ENCODE peak calls at places on chromosomes 13 and 19, in four cellular contexts. J is transverse colon, P is gastrocnemius medialis, N is neural progenitor cell. R is an unnamed sample.

GRCh38 chr19:34804115-34804514 is 31.1 kb upstream of the ZNF599 start:
- DNase-seq in J (no peak), P (no peak), N (no peak), R (no peak)

GRCh38 chr13:84684048-84684662 is 801.9 kb upstream of the SLITRK1 start:
- DNase-seq in J (no peak), P (no peak), N (no peak), R (no peak)

GRCh38 chr13:26619321-26619720 is 61.8 kb downstream of the WASF3 start:
- DNase-seq in J (no peak), P (no peak), N (no peak), R (no peak)

GRCh38 chr19:13899393-13899792 is 6.5 kb downstream of the BRME1 start:
- DNase-seq in J (peak; percentile 57), P (no peak), N (no peak), R (no peak)

GRCh38 chr13:24223341-24224231 is 63.1 kb downstream of the SPATA13 start:
- DNase-seq in J (no peak), P (no peak), N (no peak), R (no peak)

GRCh38 chr13:82747331-82747730 is 1134.9 kb downstream of the SLITRK1 start:
- DNase-seq in J (no peak), P (no peak), N (peak; percentile 78), R (no peak)

GRCh38 chr13:44810067-44810840 is 179.0 kb downstream of the NUFIP1 start:
- DNase-seq in J (peak; percentile 46), P (peak; percentile 28), N (no peak), R (peak; percentile 65)

GRCh38 chr13:29958476-29958875 is 108.1 kb upstream of the UBL3 start:
- DNase-seq in J (no peak), P (no peak), N (no peak), R (no peak)

GRCh38 chr19:47331931-47332547 is at the start of gene C5AR2:
- DNase-seq in J (no peak), P (no peak), N (no peak), R (peak; percentile 52)

GRCh38 chr13:98822238-98822606 is 69.8 kb upstream of the SLC15A1 start:
- DNase-seq in J (no peak), P (no peak), N (no peak), R (no peak)

GRCh38 chr13:72504026-72504925 is 223.2 kb downstream of the MZT1 start:
- DNase-seq in J (no peak), P (no peak), N (peak; percentile 21), R (no peak)

GRCh38 chr13:92967923-92968322 is 258.7 kb upstream of the GPC6 start:
- DNase-seq in J (no peak), P (no peak), N (peak; percentile 2), R (no peak)

GRCh38 chr19:48194041-48194871 is 23.8 kb downstream of the ZSWIM9 start:
- DNase-seq in J (no peak), P (no peak), N (peak; percentile 48), R (no peak)

GRCh38 chr13:110419946-110420345 is 112.9 kb downstream of the COL4A2 start:
- DNase-seq in J (no peak), P (no peak), N (no peak), R (no peak)

GRCh38 chr19:46052896-46053295 is 12.1 kb upstream of the IGFL4 start:
- DNase-seq in J (no peak), P (no peak), N (no peak), R (no peak)

DNA sequence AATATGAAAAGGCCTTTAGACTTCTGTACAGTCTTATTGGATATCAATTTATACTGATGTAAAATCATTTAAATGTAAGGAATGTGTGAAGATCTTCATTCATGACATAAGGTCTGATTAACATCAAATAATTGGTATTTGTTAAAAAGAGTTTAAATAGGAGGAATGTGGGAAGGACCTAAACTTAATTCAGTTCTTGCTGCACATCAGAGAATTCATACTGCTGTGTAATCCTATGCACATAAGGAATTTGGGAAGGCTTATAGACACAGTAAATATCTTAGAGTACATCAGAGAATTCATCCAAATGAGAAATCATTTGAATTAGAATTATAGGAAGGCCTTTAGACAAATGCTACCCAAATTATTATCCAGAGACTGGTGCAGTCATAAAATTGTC is 21.7 kb downstream of the ZNF283 start:
- DNase-seq in J (no peak), P (no peak), N (no peak), R (no peak)
- H3K9me3 ChIP-seq in J (peaks cover 99% of the 10 kb centered on the region), P (peaks cover 40% of the 10 kb centered on the region), N (peaks cover 26% of the 10 kb centered on the region), R (peaks cover 13% of the 10 kb centered on the region)

GRCh38 chr13:59690857-59691500 is 472.7 kb downstream of the DIAPH3 start:
- DNase-seq in J (no peak), P (no peak), N (no peak), R (no peak)
- H3K4me1 ChIP-seq in J (no peaks in the 10 kb centered on the region), P (no peaks in the 10 kb centered on the region), N (peaks cover 41% of the 10 kb centered on the region), R (no peaks in the 10 kb centered on the region)

GRCh38 chr13:73971481-73971880 is 162.7 kb downstream of the KLF12 start:
- DNase-seq in J (no peak), P (no peak), N (no peak), R (no peak)

GRCh38 chr13:73975767-73976166 is 158.4 kb downstream of the KLF12 start:
- DNase-seq in J (no peak), P (no peak), N (no peak), R (no peak)

GRCh38 chr13:73973156-73973555 is 161.0 kb downstream of the KLF12 start:
- DNase-seq in J (no peak), P (no peak), N (no peak), R (no peak)

GRCh38 chr13:73970413-73971055 is 163.7 kb downstream of the KLF12 start:
- DNase-seq in J (no peak), P (no peak), N (no peak), R (no peak)

DNA sequence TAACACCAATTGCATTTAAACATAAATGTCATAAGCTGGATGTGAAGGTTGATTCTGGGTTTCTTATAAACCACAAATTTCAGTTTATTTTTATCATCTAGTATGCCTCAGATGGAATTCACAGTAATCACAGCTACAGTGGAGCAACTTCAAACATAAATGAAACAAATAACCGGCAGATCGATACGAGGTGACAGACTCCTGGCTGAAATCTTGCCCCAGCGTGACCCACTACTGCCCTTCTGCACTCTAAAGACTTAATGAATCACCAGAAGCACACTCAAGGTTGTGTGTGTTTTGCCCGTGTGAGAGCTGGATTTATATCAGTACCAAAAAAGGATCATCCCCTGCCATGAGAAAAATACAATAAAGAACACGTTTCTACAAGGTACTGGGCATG is 161.7 kb downstream of the KLF12 start:
- DNase-seq in J (no peak), P (no peak), N (no peak), R (no peak)
- H3K4me3 ChIP-seq in J (no peak overlapping the region), P (no peak overlapping the region), N (no peak overlapping the region), R (no peak overlapping the region)

DNA sequence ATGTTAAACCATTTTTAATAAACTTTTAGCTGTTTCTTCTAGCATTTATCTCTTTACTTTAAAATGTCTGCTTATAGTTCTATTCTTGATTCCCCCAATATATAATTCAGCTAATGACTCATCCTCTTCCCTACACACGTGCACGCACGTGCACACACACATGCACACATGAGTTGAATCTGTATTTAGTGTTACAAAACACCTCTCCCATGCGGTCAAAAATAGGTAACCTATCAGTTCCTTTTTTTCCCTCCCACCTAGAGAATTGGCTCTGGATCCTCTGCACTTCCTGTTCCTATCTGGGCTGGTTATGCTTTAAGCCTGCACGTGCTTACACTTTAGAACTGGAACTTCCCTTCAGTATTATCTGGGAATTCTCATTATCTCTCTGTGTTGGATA is 144.1 kb downstream of the PAN3 start:
- DNase-seq in J (no peak), P (no peak), N (no peak), R (no peak)
- H3K9me3 ChIP-seq in J (no peaks in the 10 kb centered on the region), P (no peaks in the 10 kb centered on the region), N (no peaks in the 10 kb centered on the region), R (no peaks in the 10 kb centered on the region)

GRCh38 chr19:49422407-49423277 is 599 bp downstream of the PTH2 start:
- DNase-seq in J (no peak), P (no peak), N (peak; percentile 92), R (peak; percentile 46)

GRCh38 chr19:49423278-49423984 is at the start of gene PTH2:
- DNase-seq in J (no peak), P (no peak), N (no peak), R (peak; percentile 26)

GRCh38 chr19:49421878-49422202 is 1.4 kb downstream of the PTH2 start:
- DNase-seq in J (no peak), P (no peak), N (no peak), R (no peak)

GRCh38 chr19:49425178-49425577 is at the start of gene GFY:
- DNase-seq in J (no peak), P (no peak), N (no peak), R (no peak)

DNA sequence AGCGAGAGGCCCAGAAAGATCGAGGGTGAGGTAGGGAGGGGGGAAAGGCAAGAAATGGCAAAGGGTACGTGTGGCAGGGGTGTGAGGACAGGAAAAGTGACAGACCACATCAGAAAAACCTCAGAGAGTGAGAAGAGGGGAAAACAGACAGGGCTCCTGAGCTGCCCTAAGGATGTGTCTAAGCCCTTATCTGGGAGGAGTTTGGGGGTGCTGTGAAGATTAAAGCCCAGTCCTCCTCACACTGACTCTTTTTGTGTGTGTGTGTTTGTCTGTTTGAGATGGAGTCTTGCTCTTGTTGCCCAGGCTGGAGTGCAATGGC is 703 bp upstream of the PTH2 start:
- DNase-seq in J (no peak), P (no peak), N (no peak), R (no peak)
- H3K4me1 ChIP-seq in J (peaks cover 33% of the 10 kb centered on the region), P (peaks cover 13% of the 10 kb centered on the region), N (peaks cover 27% of the 10 kb centered on the region), R (no peaks in the 10 kb centered on the region)

GRCh38 chr13:76414320-76414719 is 471.9 kb downstream of the KCTD12 start:
- DNase-seq in J (no peak), P (no peak), N (no peak), R (no peak)
- H3K4me3 ChIP-seq in J (no peak overlapping the region), P (no peak overlapping the region), N (no peak overlapping the region), R (no peak overlapping the region)

GRCh38 chr13:47957073-47957472 is 44.0 kb downstream of the SUCLA2 start:
- DNase-seq in J (no peak), P (no peak), N (no peak), R (no peak)
- H3K9me3 ChIP-seq in J (peaks cover 26% of the 10 kb centered on the region), P (no peaks in the 10 kb centered on the region), N (peaks cover 40% of the 10 kb centered on the region), R (no peaks in the 10 kb centered on the region)

R was measured in right cardiac atrium.